ENCODE peak calls at places on chromosomes 6 and 20, in six cellular contexts. Q is HepG2, A is endodermal cell, P is HCT116, V is IMR-90, B is GM23248. F is an unnamed sample.

GRCh38 chr6:33927551-33927950 is 123.7 kb upstream of the MLN start:
- DNase-seq in Q (no peak), A (no peak), P (no peak), V (peak), B (peak), F (no peak)

GRCh38 chr6:141326426-141326825 is 806.3 kb upstream of the GJE1 start:
- DNase-seq in Q (peak), A (no peak), P (peak), V (peak), B (peak), F (no peak)

GRCh38 chr20:49291200-49291599 is 13.3 kb upstream of the ZNFX1 start:
- DNase-seq in Q (no peak), A (peak), P (no peak), V (no peak), B (no peak), F (no peak)

GRCh38 chr6:8065519-8065911 is 1.3 kb upstream of the BLOC1S5 start:
- DNase-seq in Q (no peak), A (no peak), P (no peak), V (peak), B (peak), F (peak)

GRCh38 chr20:57899554-57899953 is 189.7 kb upstream of the PMEPA1 start:
- DNase-seq in Q (no peak), A (no peak), P (no peak), V (no peak), B (no peak), F (no peak)

GRCh38 chr6:142653710-142654274 is 291.2 kb downstream of the HIVEP2 start:
- DNase-seq in Q (no peak), A (no peak), P (no peak), V (no peak), B (no peak), F (no peak)

GRCh38 chr20:2104236-2104635 is 2.6 kb downstream of the STK35 start:
- DNase-seq in Q (no peak), A (no peak), P (no peak), V (no peak), B (no peak), F (no peak)

GRCh38 chr6:153564803-153565202 is 433.7 kb upstream of the RGS17 start:
- DNase-seq in Q (no peak), A (no peak), P (no peak), V (no peak), B (no peak), F (no peak)

GRCh38 chr6:35370124-35370741 is 27.9 kb downstream of the PPARD start:
- DNase-seq in Q (peak), A (no peak), P (peak), V (peak), B (peak), F (peak)

GRCh38 chr20:49570828-49571552 is 3.1 kb upstream of the PTGIS start:
- DNase-seq in Q (no peak), A (peak), P (no peak), V (peak), B (peak), F (no peak)

GRCh38 chr6:5401845-5402738 is 140.8 kb downstream of the FARS2 start:
- DNase-seq in Q (peak), A (no peak), P (peak), V (peak), B (peak), F (no peak)

GRCh38 chr20:51059862-51060261 is 37.0 kb upstream of the KCNG1 start:
- DNase-seq in Q (no peak), A (no peak), P (no peak), V (peak), B (peak), F (no peak)

GRCh38 chr20:10268636-10269035 is 50.0 kb downstream of the SNAP25 start:
- DNase-seq in Q (no peak), A (no peak), P (no peak), V (no peak), B (no peak), F (no peak)

GRCh38 chr20:51631011-51631950 is 88.8 kb upstream of the NFATC2 start:
- DNase-seq in Q (peak), A (peak), P (peak), V (peak), B (peak), F (peak)

GRCh38 chr6:156102129-156102528 is 646.5 kb upstream of the NOX3 start:
- DNase-seq in Q (no peak), A (peak), P (peak), V (peak), B (peak), F (peak)

GRCh38 chr6:152164957-152165356 is 357.5 kb downstream of the ESR1 start:
- DNase-seq in Q (no peak), A (no peak), P (no peak), V (no peak), B (no peak), F (no peak)

GRCh38 chr20:38499366-38499765 is 26.7 kb downstream of the RALGAPB start:
- DNase-seq in Q (no peak), A (no peak), P (no peak), V (no peak), B (no peak), F (no peak)

GRCh38 chr20:38501858-38502431 is 29.3 kb downstream of the RALGAPB start:
- DNase-seq in Q (no peak), A (no peak), P (no peak), V (no peak), B (no peak), F (no peak)

GRCh38 chr20:38504368-38505090 is 31.9 kb downstream of the RALGAPB start:
- DNase-seq in Q (no peak), A (no peak), P (no peak), V (no peak), B (no peak), F (no peak)

DNA sequence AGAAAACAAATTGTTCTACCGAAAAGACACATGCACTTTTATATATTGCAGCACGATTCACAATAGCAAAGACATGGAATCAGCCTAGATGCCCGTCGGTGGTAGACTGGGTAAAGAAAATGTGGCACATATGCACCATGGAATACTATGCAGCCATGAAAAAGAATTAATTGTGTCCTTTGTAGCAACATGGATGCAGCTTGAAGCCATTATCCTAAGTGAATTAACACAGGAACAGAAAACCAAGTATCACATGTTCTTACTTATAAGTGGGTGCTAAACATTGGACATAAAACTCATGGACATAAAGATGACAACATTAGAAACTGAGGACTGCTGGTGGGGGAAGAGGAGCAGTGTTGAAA is 32.4 kb downstream of the RALGAPB start:
- DNase-seq in Q (no peak), A (no peak), P (no peak), V (no peak), B (no peak), F (no peak)
- H3K4me3 ChIP-seq in Q (no peak), A (no peak), P (no peak), V (no peak), B (no peak), F (no peak)

GRCh38 chr6:11224252-11224965 is 8.1 kb downstream of the NEDD9 start:
- DNase-seq in Q (no peak), A (no peak), P (no peak), V (peak), B (peak), F (no peak)

GRCh38 chr6:11225990-11226389 is 6.5 kb downstream of the NEDD9 start:
- DNase-seq in Q (peak), A (no peak), P (no peak), V (no peak), B (no peak), F (no peak)

GRCh38 chr6:11222385-11223277 is 9.8 kb downstream of the NEDD9 start:
- DNase-seq in Q (no peak), A (no peak), P (no peak), V (no peak), B (no peak), F (no peak)

GRCh38 chr6:11223296-11223695 is 9.2 kb downstream of the NEDD9 start:
- DNase-seq in Q (no peak), A (no peak), P (no peak), V (no peak), B (no peak), F (no peak)

DNA sequence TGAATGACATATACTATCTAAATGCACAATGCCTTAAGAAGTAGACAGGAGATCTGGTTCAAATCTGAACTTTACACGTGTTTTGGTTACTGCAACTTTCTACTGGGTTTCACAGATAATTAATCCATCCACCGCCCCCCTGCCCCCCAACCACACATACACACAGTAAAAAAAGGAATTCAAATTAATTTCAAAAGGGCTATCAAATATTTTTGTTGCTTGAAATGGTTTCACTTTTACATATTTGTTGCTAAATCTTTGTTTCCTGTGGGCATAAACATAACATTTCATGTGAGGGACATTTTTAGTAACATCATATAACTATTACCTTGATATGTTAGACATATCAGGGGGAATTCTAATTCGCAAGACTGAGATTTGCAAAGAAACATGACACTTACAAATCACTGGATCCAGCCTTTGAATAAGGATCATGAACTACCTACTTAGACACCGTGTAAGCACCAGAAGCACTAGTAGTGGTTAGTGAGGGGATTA is 7.5 kb downstream of the NEDD9 start:
- DNase-seq in Q (no peak), A (no peak), P (no peak), V (no peak), B (no peak), F (no peak)
- H3K9ac ChIP-seq in Q (peak), A (no peak), P (no peak), V (no peak), B (no peak), F (no peak)

GRCh38 chr6:159252955-159253508 is 83.8 kb downstream of the FNDC1 start:
- DNase-seq in Q (peak), A (peak), P (peak), V (peak), B (peak), F (no peak)
- H3K4me3 ChIP-seq in Q (no peak), A (no peak), P (no peak), V (no peak), B (no peak), F (no peak)

GRCh38 chr6:32192608-32193039 is at the start of gene GPSM3:
- DNase-seq in Q (no peak), A (peak), P (no peak), V (peak), B (peak), F (peak)
- H3K9ac ChIP-seq in Q (no peak), A (no peak), P (peak), V (peak), B (peak), F (peak)

GRCh38 chr6:16486661-16487060 is 248.3 kb downstream of the GMPR start:
- DNase-seq in Q (no peak), A (no peak), P (no peak), V (no peak), B (no peak), F (no peak)

GRCh38 chr6:16487953-16488674 is 249.7 kb downstream of the GMPR start:
- DNase-seq in Q (no peak), A (no peak), P (no peak), V (no peak), B (no peak), F (no peak)

GRCh38 chr6:16493112-16493511 is 254.7 kb downstream of the GMPR start:
- DNase-seq in Q (no peak), A (no peak), P (no peak), V (no peak), B (no peak), F (no peak)

GRCh38 chr6:16491666-16492322 is 253.4 kb downstream of the GMPR start:
- DNase-seq in Q (peak), A (no peak), P (no peak), V (no peak), B (no peak), F (no peak)

GRCh38 chr6:16488813-16489212 is 250.4 kb downstream of the GMPR start:
- DNase-seq in Q (no peak), A (no peak), P (no peak), V (no peak), B (no peak), F (no peak)
- H3K4me3 ChIP-seq in Q (no peak), A (no peak), P (no peak), V (no peak), B (no peak), F (no peak)

DNA sequence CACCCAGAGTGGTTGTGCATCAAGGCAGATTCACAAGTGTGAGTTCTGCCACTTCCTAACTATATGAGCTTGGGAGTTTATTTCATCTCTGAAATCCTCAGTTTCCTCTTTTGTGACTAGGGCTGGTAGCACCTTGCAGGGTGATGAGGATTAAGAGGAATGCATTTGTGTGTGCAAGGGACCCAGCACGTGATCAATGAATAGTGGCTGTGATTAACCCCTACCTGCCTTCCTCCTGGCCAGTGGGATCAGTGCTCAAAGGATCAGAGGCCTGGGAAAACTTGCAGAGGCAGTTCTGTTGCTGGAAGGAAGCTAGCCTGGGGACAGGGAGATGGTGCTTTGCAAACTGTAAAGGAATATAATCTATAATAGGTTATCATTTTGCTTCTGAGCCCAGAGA is 7.3 kb downstream of the SDC4 start:
- DNase-seq in Q (peak), A (peak), P (no peak), V (no peak), B (no peak), F (no peak)
- H3K9ac ChIP-seq in Q (peak), A (peak), P (peak), V (no peak), B (peak), F (peak)

DNA sequence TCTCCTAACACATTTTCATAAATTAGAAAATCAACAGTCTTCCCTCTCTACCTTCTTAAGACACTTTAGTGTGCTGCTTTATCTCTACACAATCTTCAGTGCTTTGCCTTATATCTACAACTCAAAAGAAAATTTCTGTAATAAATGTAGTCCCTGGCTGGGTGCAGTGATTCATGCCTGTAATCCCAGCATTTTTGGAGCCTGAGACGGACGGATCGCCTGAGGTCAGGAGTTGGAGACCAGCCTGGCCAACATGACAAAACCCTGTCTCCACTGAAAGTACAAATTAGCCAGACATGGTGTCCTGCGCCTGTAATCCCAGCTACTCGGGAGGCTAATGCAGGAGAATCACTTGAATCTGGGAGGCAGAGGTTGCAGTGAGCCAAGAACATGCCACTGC is 9.7 kb upstream of the EDN1 start:
- DNase-seq in Q (no peak), A (no peak), P (no peak), V (peak), B (peak), F (no peak)
- H3K4me3 ChIP-seq in Q (no peak), A (no peak), P (no peak), V (no peak), B (no peak), F (no peak)

GRCh38 chr6:2877960-2878359 is 25.1 kb downstream of the SERPINB9 start:
- DNase-seq in Q (no peak), A (peak), P (no peak), V (no peak), B (no peak), F (no peak)

GRCh38 chr6:2876210-2877056 is 26.7 kb downstream of the SERPINB9 start:
- DNase-seq in Q (peak), A (peak), P (peak), V (peak), B (peak), F (peak)

GRCh38 chr6:2875840-2876207 is 27.3 kb downstream of the SERPINB9 start:
- DNase-seq in Q (no peak), A (peak), P (no peak), V (no peak), B (peak), F (peak)

GRCh38 chr6:2873643-2874042 is 29.5 kb downstream of the SERPINB9 start:
- DNase-seq in Q (no peak), A (peak), P (no peak), V (no peak), B (no peak), F (no peak)

DNA sequence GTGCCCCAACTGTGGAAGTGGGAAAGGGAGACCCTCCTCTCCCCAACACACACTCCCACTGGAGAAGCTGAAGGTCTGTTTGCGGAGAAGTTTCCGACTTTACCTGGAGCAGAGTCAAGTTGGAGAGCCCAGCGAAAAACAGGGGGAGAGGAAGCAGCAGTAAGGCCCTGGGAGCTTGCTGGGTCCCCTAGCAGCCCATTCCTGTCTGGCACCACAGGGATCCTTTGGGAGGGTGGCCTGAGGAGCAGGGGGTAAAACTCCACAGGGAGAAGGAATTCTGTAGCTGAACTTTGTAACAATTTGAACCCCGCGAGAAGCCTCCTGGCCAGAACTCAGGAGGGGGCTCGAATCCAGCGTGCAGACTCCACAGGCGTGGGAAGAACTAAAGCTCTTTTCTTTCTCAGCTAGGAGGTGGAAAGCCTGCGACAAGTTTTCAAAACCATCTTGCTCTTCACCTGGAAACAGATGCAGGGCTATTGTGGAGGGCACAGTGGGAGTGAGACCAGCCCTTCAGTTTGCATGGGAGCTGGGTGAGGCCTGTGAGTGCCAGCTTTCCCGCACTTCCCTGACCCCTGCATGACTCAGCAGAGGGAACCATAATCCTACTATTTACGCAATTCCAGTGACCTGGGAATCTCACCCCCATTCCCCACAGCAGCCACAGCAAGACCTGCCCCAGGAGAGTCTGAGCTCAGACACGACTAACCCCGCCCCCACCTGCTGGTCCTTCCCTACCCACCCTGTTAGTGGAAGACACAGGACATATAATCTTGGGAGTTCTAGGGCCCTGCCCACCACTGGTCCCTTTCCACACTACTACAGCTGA is 25.8 kb downstream of the SERPINB9 start:
- DNase-seq in Q (peak), A (peak), P (no peak), V (peak), B (no peak), F (peak)
- H3K9ac ChIP-seq in Q (peak), A (peak), P (peak), V (no peak), B (peak), F (peak)

GRCh38 chr20:62364911-62365736 is 2.0 kb downstream of the LAMA5 start:
- DNase-seq in Q (no peak), A (peak), P (no peak), V (no peak), B (no peak), F (no peak)
- H3K4me3 ChIP-seq in Q (peak), A (peak), P (peak), V (no peak), B (no peak), F (peak)

GRCh38 chr6:28211840-28212509 is 13.1 kb upstream of the ZSCAN9 start:
- DNase-seq in Q (no peak), A (peak), P (no peak), V (no peak), B (no peak), F (no peak)
- H3K9ac ChIP-seq in Q (peak), A (no peak), P (peak), V (no peak), B (peak), F (peak)

F was measured in colonic mucosa.